ENCODE peak calls at places on chromosomes 4 and X, in five cellular contexts. B is transverse colon, M is kidney epithelial cell, V is GM06990, A is testis. F is an unnamed sample.

GRCh38 chrX:67749536-67749935 is 205.7 kb downstream of the AR start:
- DNase-seq in V (no peak), M (no peak), B (no peak), A (no peak), F (no peak)

GRCh38 chr4:128865132-128865531 is 55.6 kb downstream of the JADE1 start:
- DNase-seq in V (no peak), M (no peak), B (no peak), A (no peak), F (no peak)

GRCh38 chr4:155604718-155605601 is 61.7 kb upstream of the GUCY1A1 start:
- DNase-seq in M (peak), B (peak), V (no peak), A (no peak), F (no peak)

GRCh38 chr4:82968972-82969371 is 41.7 kb downstream of the LIN54 start:
- DNase-seq in V (no peak), M (no peak), A (no peak), B (no peak), F (no peak)

GRCh38 chr4:3489451-3489962 is 26.4 kb downstream of the DOK7 start:
- DNase-seq in A (no peak), B (no peak), M (no peak), V (peak), F (peak)

GRCh38 chr4:159487284-159487747 is 384.4 kb downstream of the RAPGEF2 start:
- DNase-seq in M (peak), A (peak), B (peak), V (peak), F (peak)

GRCh38 chr4:89254847-89255246 is 52.8 kb downstream of the GPRIN3 start:
- DNase-seq in M (no peak), A (peak), B (peak), V (no peak), F (peak)

GRCh38 chr4:87574996-87575395 is 33.3 kb upstream of the DSPP start:
- DNase-seq in A (no peak), V (no peak), M (no peak), B (no peak), F (no peak)

GRCh38 chr4:4361883-4362282 is 25.0 kb upstream of the NSG1 start:
- DNase-seq in M (no peak), B (no peak), V (no peak), A (no peak), F (no peak)

GRCh38 chr4:83138979-83139378 is 24.4 kb upstream of the PLAC8 start:
- DNase-seq in V (no peak), B (no peak), M (no peak), A (no peak), F (no peak)

GRCh38 chrX:38089173-38089982 is 83.0 kb downstream of the SYTL5 start:
- DNase-seq in V (no peak), M (no peak), A (no peak), B (no peak), F (no peak)

GRCh38 chr4:143127621-143128020 is 57.1 kb upstream of the USP38 start:
- DNase-seq in A (no peak), M (no peak), V (no peak), B (no peak), F (peak)

GRCh38 chr4:27360651-27361347 is 500.2 kb downstream of the STIM2 start:
- DNase-seq in B (no peak), A (no peak), V (no peak), M (no peak), F (no peak)

GRCh38 chr4:2729533-2729875 is 26.6 kb downstream of the TNIP2 start:
- DNase-seq in A (no peak), M (no peak), B (no peak), V (no peak), F (no peak)

GRCh38 chrX:51614353-51614752 is 4.4 kb downstream of the CENPVL3 start:
- DNase-seq in M (no peak), V (no peak), B (no peak), A (no peak), F (peak)

GRCh38 chrX:70052895-70053615 is 3.3 kb upstream of the AWAT2 start:
- DNase-seq in A (no peak), V (no peak), M (no peak), B (no peak), F (no peak)

GRCh38 chr4:22607382-22607781 is 85.4 kb upstream of the GBA3 start:
- DNase-seq in V (peak), B (peak), M (no peak), A (peak), F (peak)

GRCh38 chrX:10119399-10119990 is 37.3 kb upstream of the CLCN4 start:
- DNase-seq in A (peak), V (peak), B (peak), M (peak), F (peak)

GRCh38 chrX:73962948-73963347 is 341.0 kb upstream of the ZCCHC13 start:
- DNase-seq in A (no peak), B (no peak), M (no peak), V (no peak), F (no peak)

GRCh38 chrX:153902388-153902787 is 2.1 kb upstream of the AVPR2 start:
- DNase-seq in B (no peak), M (no peak), A (no peak), V (no peak), F (peak)

GRCh38 chr4:57020467-57021101 is 41.9 kb downstream of the POLR2B start:
- DNase-seq in M (peak), V (no peak), B (no peak), A (no peak), F (no peak)

GRCh38 chr4:123588631-123589223 is 192.1 kb downstream of the SPRY1 start:
- DNase-seq in M (peak), A (no peak), V (peak), B (peak), F (no peak)

GRCh38 chrX:126376465-126376864 is 176.1 kb downstream of the DCAF12L1 start:
- DNase-seq in V (no peak), A (no peak), M (no peak), B (no peak), F (no peak)

GRCh38 chr4:183081116-183081469 is 18.0 kb upstream of the WWC2 start:
- DNase-seq in M (no peak), A (no peak), B (no peak), V (no peak), F (no peak)

DNA sequence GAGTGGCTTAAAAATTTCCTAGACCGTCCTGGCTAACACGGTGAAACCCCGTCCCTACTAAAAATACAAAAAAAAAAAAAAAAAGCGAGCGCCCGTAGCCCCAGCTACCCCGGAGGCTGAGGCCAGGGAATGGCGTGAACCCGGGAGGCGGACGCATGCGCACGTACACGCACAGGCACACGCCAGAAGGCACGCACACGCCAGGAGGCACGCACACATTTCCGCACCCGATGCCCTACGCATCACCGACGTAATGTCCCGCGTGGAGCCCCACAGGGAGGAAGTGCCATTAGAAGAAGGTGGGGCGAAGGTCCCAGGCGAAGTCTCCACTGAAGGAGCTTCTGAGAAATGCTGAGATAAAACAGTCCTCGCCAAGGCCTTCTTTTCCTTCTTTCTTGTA is 41.4 kb downstream of the NLGN4X start:
- DNase-seq in B (no peak), A (peak), M (no peak), V (no peak), F (no peak)
- H3K4me3 ChIP-seq in B (no peak), A (peak), M (no peak), V (no peak), F (no peak)

GRCh38 chrX:72309297-72310071 is 3.8 kb upstream of the CITED1 start:
- DNase-seq in B (no peak), A (no peak), M (no peak), V (no peak), F (no peak)
- H3K4me3 ChIP-seq in B (peak), A (peak), M (no peak), V (no peak), F (peak)

DNA sequence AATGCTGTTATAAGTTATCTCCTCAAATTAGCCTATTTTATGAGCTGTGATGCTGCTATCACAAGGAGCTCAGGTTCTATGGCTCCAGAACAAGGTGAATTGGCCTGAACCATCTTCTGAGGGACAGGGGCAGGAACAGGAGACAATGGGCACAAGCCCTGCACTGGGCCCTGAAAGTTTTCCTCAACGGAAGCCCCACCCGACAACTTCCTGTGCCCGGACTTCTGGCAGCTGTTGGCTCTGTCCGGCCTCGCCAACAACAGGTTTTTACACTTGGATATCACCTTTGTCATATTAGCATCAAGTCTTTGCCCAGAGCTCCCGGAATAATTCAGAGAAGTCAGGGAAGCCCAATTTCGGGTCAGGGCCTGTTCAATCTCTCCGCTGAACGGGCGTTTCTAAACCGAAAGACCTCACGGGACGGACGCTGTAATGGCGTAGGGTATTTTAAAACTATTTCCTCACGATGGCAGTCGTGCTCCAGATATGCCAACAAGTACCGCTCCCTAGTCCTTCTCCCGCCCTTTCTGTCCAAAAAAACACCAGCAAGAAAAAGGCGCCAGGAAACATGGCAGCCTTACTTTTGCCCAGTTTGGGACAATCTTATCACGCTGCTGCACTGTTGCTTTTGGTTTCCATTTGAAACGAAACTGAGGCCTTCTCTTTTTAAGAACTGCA is 201.0 kb upstream of the STK26 start:
- DNase-seq in A (no peak), V (peak), M (peak), B (peak), F (no peak)
- H3K4me3 ChIP-seq in A (peak), V (peak), M (peak), B (no peak), F (no peak)

GRCh38 chrX:17635231-17635630 is 102.1 kb upstream of the SCML1 start:
- DNase-seq in M (no peak), B (peak), A (no peak), V (no peak), F (peak)

GRCh38 chrX:17637235-17637634 is 100.1 kb upstream of the SCML1 start:
- DNase-seq in V (no peak), M (no peak), B (no peak), A (no peak), F (no peak)

GRCh38 chrX:17642891-17643290 is 94.4 kb upstream of the SCML1 start:
- DNase-seq in A (no peak), B (no peak), V (no peak), M (no peak), F (no peak)

GRCh38 chrX:17634542-17635207 is 102.6 kb upstream of the SCML1 start:
- DNase-seq in V (no peak), B (peak), M (no peak), A (no peak), F (no peak)

GRCh38 chrX:17638731-17639130 is 98.6 kb upstream of the SCML1 start:
- DNase-seq in V (no peak), B (no peak), A (no peak), M (no peak), F (no peak)
- H3K4me3 ChIP-seq in V (no peak), B (no peak), A (no peak), M (no peak), F (no peak)

GRCh38 chrX:114717921-114718320 is 134.0 kb downstream of the HTR2C start:
- DNase-seq in M (no peak), A (no peak), B (no peak), V (no peak), F (peak)

GRCh38 chrX:114712466-114712865 is 128.6 kb downstream of the HTR2C start:
- DNase-seq in A (no peak), B (no peak), V (no peak), M (no peak), F (no peak)
- H3K4me3 ChIP-seq in A (no peak), B (no peak), V (no peak), M (no peak), F (no peak)

GRCh38 chr4:65668201-65669007 is 1.9 kb downstream of the EPHA5 start:
- DNase-seq in M (no peak), A (peak), V (no peak), B (no peak), F (peak)
- H3K4me3 ChIP-seq in M (peak), A (peak), V (no peak), B (peak), F (peak)

GRCh38 chr4:153789741-153790651 is 1.1 kb upstream of the SFRP2 start:
- DNase-seq in A (no peak), M (no peak), B (no peak), V (no peak), F (no peak)
- H3K4me3 ChIP-seq in A (peak), M (no peak), B (no peak), V (no peak), F (no peak)

GRCh38 chrX:9062621-9063020 is 28.7 kb upstream of the FAM9B start:
- DNase-seq in B (no peak), M (no peak), A (no peak), V (no peak), F (no peak)
- H3K4me3 ChIP-seq in B (no peak), M (no peak), A (no peak), V (no peak), F (no peak)

GRCh38 chrX:72041901-72042859 is 89.5 kb downstream of the RTL5 start:
- DNase-seq in M (no peak), A (peak), B (no peak), V (no peak), F (peak)

GRCh38 chrX:72045141-72045540 is 86.6 kb downstream of the RTL5 start:
- DNase-seq in V (no peak), B (no peak), A (no peak), M (no peak), F (no peak)

GRCh38 chrX:72041166-72041565 is 90.5 kb downstream of the RTL5 start:
- DNase-seq in V (no peak), M (no peak), A (no peak), B (no peak), F (peak)

GRCh38 chrX:72045552-72046277 is 86.0 kb downstream of the RTL5 start:
- DNase-seq in B (no peak), V (no peak), M (peak), A (no peak), F (peak)

DNA sequence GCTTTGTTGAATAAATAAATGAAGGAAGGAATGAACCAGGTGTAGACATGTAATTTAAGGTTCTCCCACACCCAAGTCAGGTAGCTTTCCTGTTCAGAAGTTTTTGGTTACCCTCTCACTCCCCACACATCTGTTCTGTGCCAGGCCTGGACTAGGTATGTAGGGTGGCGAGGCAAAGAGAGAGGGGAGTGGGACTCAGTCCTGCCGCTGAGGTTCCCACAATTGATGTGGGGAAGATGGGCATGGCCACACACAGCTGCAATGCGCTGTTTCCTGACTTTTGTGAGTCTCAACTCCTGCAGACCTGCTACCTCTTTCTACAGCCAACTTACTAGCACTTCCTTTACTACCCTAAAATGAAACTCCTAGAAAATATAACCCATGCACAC is 88.9 kb downstream of the RTL5 start:
- DNase-seq in B (no peak), A (no peak), V (no peak), M (no peak), F (no peak)
- H3K4me3 ChIP-seq in B (no peak), A (no peak), V (no peak), M (no peak), F (no peak)

GRCh38 chr4:68404153-68404552 is 43.1 kb upstream of the TMPRSS11E start:
- DNase-seq in A (no peak), V (no peak), M (no peak), B (no peak), F (no peak)
- H3K4me3 ChIP-seq in A (no peak), V (no peak), M (no peak), B (no peak), F (no peak)

F was measured in BE2C.